ENCODE peak calls at places on chromosomes 3 and 15, in eight cellular contexts. G, H, U, K, X, Z, O and Y are unnamed samples.

GRCh38 chr15:96276438-96277210 is 53.9 kb upstream of the NR2F2 start:
- DNase-seq in Z (no peak), X (no peak), O (no peak), G (no peak), U (no peak), H (no peak), K (no peak), Y (no peak)

GRCh38 chr3:117097356-117097755 is 387.8 kb downstream of the TUSC7 start:
- DNase-seq in O (no peak), K (no peak), X (no peak), U (no peak), G (no peak), Z (no peak), H (no peak), Y (no peak)

GRCh38 chr3:40407007-40407406 is 20.0 kb downstream of the ENTPD3 start:
- DNase-seq in U (no peak), O (no peak), Z (no peak), K (no peak), G (no peak), H (no peak), X (no peak), Y (no peak)

GRCh38 chr3:122030381-122031122 is 8.5 kb upstream of the ILDR1 start:
- DNase-seq in K (no peak), U (no peak), G (no peak), Z (no peak), O (no peak), X (no peak), H (peak; percentile 74), Y (no peak)

GRCh38 chr15:27714675-27715074 is 384.4 kb downstream of the OCA2 start:
- DNase-seq in X (no peak), U (no peak), O (no peak), H (no peak), Z (no peak), K (no peak), G (no peak), Y (no peak)

GRCh38 chr15:41387646-41388045 is 14.7 kb downstream of the NDUFAF1 start:
- DNase-seq in K (no peak), X (no peak), Z (no peak), U (no peak), H (no peak), O (no peak), G (no peak), Y (no peak)

GRCh38 chr3:9970020-9970652 is 16.5 kb downstream of the EMC3 start:
- DNase-seq in U (no peak), Z (no peak), X (no peak), K (no peak), O (peak; percentile 20), H (no peak), G (no peak), Y (no peak)

GRCh38 chr3:161409069-161409468 is 37.8 kb upstream of the SPTSSB start:
- DNase-seq in O (peak; percentile 37), Z (no peak), H (no peak), X (no peak), U (peak; percentile 14), K (peak; percentile 24), G (peak; percentile 32), Y (peak; percentile 10)

GRCh38 chr3:46981932-46982471 is 2.5 kb downstream of the NBEAL2 start:
- DNase-seq in H (no peak), Z (no peak), O (peak; percentile 77), X (no peak), U (no peak), G (no peak), K (peak; percentile 58), Y (peak; percentile 36)

GRCh38 chr3:110542552-110543164 is 529.0 kb upstream of the NECTIN3 start:
- DNase-seq in G (no peak), Z (no peak), K (no peak), O (no peak), U (no peak), X (no peak), H (no peak), Y (no peak)

GRCh38 chr15:68209735-68210408 is 4.7 kb upstream of the CALML4 start:
- DNase-seq in H (no peak), K (no peak), O (no peak), X (no peak), Z (no peak), G (no peak), U (no peak), Y (no peak)

GRCh38 chr15:95919460-95919859 is 411.0 kb upstream of the NR2F2 start:
- DNase-seq in Z (no peak), G (no peak), X (no peak), K (no peak), H (no peak), O (no peak), U (no peak), Y (no peak)

GRCh38 chr3:141413387-141414140 is 45.3 kb downstream of the ZBTB38 start:
- DNase-seq in O (no peak), K (no peak), G (no peak), X (no peak), U (no peak), H (no peak), Z (peak; percentile 47), Y (no peak)

GRCh38 chr3:179660872-179661271 is 8.0 kb downstream of the USP13 start:
- DNase-seq in H (no peak), O (no peak), K (no peak), G (no peak), U (no peak), Z (no peak), X (no peak), Y (no peak)

GRCh38 chr3:185423178-185423577 is 60.2 kb downstream of the MAP3K13 start:
- DNase-seq in H (no peak), G (no peak), O (peak; percentile 29), Z (no peak), U (peak; percentile 3), K (peak; percentile 48), X (no peak), Y (peak; percentile 69)

GRCh38 chr3:30747771-30748281 is 141.4 kb downstream of the TGFBR2 start:
- DNase-seq in H (no peak), G (no peak), X (no peak), K (no peak), Z (no peak), O (no peak), U (peak; percentile 41), Y (peak; percentile 7)

GRCh38 chr3:141561426-141562034 is 74.7 kb downstream of the RASA2 start:
- DNase-seq in O (peak; percentile 32), X (peak; percentile 17), U (no peak), K (peak; percentile 12), G (peak; percentile 59), H (no peak), Z (no peak), Y (peak; percentile 65)

GRCh38 chr3:99789322-99789721 is 28.3 kb upstream of the CMSS1 start:
- DNase-seq in O (peak; percentile 34), G (peak; percentile 5), Z (no peak), K (peak; percentile 21), H (no peak), U (peak; percentile 33), X (no peak), Y (peak; percentile 26)

DNA sequence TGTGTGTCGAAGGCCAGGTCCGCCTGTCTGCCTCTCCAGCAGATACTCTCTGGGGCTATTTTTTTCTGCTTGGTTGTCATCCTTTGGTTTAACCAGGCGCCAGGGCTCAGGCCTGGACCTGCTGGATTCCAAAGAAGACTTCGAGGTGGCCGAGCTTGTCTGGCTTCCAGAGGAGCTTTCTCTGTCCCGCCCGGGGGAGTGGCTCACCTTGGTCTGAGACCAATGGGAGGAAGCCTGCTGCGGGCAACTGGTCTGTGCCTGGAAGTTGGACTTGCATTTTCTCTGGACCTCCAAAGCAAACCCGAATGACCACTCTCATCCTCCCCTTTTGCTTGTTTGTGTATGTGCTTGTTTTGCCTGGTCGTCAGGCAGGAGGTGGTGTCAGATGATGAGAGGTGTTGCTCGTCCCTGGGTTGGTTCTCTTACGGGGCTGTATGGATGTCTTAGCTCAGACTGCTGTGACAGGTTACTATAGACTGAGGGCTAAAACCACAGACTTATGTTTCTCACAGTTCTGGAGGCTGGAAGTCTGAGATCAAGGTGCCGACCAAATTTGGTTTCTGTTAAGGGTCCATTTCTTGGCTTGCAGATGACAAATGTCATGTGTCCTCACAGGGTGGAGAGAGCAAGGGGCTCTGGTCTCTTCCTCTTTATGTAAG is 19.3 kb downstream of the IGF1R start:
- DNase-seq in G (no peak), O (no peak), U (no peak), Z (no peak), H (no peak), X (no peak), K (no peak), Y (no peak)
- H3K4me1 ChIP-seq in G (peaks cover 37% of the 10 kb centered on the region), O (peaks cover 32% of the 10 kb centered on the region), U (peaks cover 71% of the 10 kb centered on the region), Z (peaks cover 55% of the 10 kb centered on the region), H (peaks cover 6% of the 10 kb centered on the region), X (no peaks in the 10 kb centered on the region), K (peaks cover 60% of the 10 kb centered on the region), Y (peaks cover 3% of the 10 kb centered on the region)

GRCh38 chr3:107392549-107393165 is 15.4 kb downstream of the CCDC54 start:
- DNase-seq in U (no peak), H (no peak), G (no peak), Z (no peak), O (peak; percentile 55), X (no peak), K (no peak), Y (no peak)
- H3K27ac ChIP-seq in U (no peak overlapping the region), H (no peak overlapping the region), G (no peak overlapping the region), Z (no peak overlapping the region), O (peak overlapping the region; percentile 69), X (no peak overlapping the region), K (no peak overlapping the region), Y (no peak overlapping the region)

GRCh38 chr15:100879461-100880138 is at the start of gene ALDH1A3:
- DNase-seq in X (no peak), O (peak; percentile 90), H (no peak), Z (no peak), G (no peak), U (peak; percentile 89), K (peak; percentile 68), Y (no peak)
- H3K4me3 ChIP-seq in X (no peak within 1 kb of the TSS), O (peak within 1 kb of the TSS; percentile 94), H (no peak within 1 kb of the TSS), Z (no peak within 1 kb of the TSS), G (peak within 1 kb of the TSS; percentile 79), U (peak within 1 kb of the TSS; percentile 75), K (no peak within 1 kb of the TSS), Y (peak within 1 kb of the TSS; percentile 33)

GRCh38 chr3:188217011-188217463 is 63.1 kb downstream of the LPP start:
- DNase-seq in U (no peak), G (no peak), X (no peak), Z (no peak), K (no peak), O (no peak), H (no peak), Y (peak; percentile 82)

GRCh38 chr3:188218571-188218970 is 64.6 kb downstream of the LPP start:
- DNase-seq in X (no peak), G (no peak), U (no peak), Z (no peak), H (no peak), O (no peak), K (no peak), Y (no peak)

GRCh38 chr3:188220097-188220788 is 66.3 kb downstream of the LPP start:
- DNase-seq in G (no peak), O (no peak), K (no peak), U (no peak), X (no peak), Z (no peak), H (no peak), Y (no peak)

GRCh38 chr3:188219147-188219546 is 65.2 kb downstream of the LPP start:
- DNase-seq in H (no peak), X (no peak), O (no peak), U (no peak), G (no peak), K (no peak), Z (no peak), Y (peak; percentile 66)

GRCh38 chr3:188217681-188218080 is 63.7 kb downstream of the LPP start:
- DNase-seq in U (no peak), K (no peak), X (no peak), Z (no peak), G (no peak), O (no peak), H (no peak), Y (no peak)
- H3K4me1 ChIP-seq in U (peaks cover 100% of the 10 kb centered on the region), K (peaks cover 39% of the 10 kb centered on the region), X (no peaks in the 10 kb centered on the region), Z (no peaks in the 10 kb centered on the region), G (no peaks in the 10 kb centered on the region), O (no peaks in the 10 kb centered on the region), H (no peaks in the 10 kb centered on the region), Y (peaks cover 12% of the 10 kb centered on the region)